ENCODE peak calls at places on chromosomes 4 and X, in four cellular contexts. Z is SK-N-SH, T is hippocampal formation, Y is HAP-1. D is an unnamed sample.

GRCh38 chrX:1462596-1463251 is 10.0 kb upstream of the ASMTL start:
- DNase-seq in Z (no peak), T (no peak), Y (no peak), D (no peak)

GRCh38 chr4:153374471-153374870 is 30.0 kb downstream of the MND1 start:
- DNase-seq in Z (no peak), T (no peak), Y (no peak), D (no peak)

GRCh38 chrX:44874481-44875184 is 1.6 kb downstream of the KDM6A start:
- DNase-seq in Z (peak), T (peak), Y (peak), D (no peak)

GRCh38 chrX:106933538-106933961 is 13.3 kb downstream of the CLDN2 start:
- DNase-seq in Z (peak), T (no peak), Y (no peak), D (no peak)

GRCh38 chr4:59973496-59973895 is 1226.6 kb upstream of the ADGRL3 start:
- DNase-seq in Z (no peak), T (no peak), Y (no peak), D (no peak)

GRCh38 chr4:13627185-13627605 is 330 bp downstream of the BOD1L1 start:
- DNase-seq in Z (no peak), T (no peak), Y (no peak), D (no peak)

GRCh38 chr4:52298444-52298843 is 247.3 kb downstream of the SPATA18 start:
- DNase-seq in Z (no peak), T (no peak), Y (no peak), D (no peak)

GRCh38 chrX:153380691-153381090 is 20.5 kb downstream of the PNMA6E start:
- DNase-seq in Z (no peak), T (no peak), Y (no peak), D (no peak)

GRCh38 chr4:153142700-153143438 is 61.4 kb upstream of the TRIM2 start:
- DNase-seq in Z (peak), T (peak), Y (peak), D (no peak)

GRCh38 chr4:138039010-138039409 is 203.1 kb downstream of the SLC7A11 start:
- DNase-seq in Z (no peak), T (no peak), Y (no peak), D (no peak)

GRCh38 chrX:123274796-123275195 is 90.7 kb downstream of the GRIA3 start:
- DNase-seq in Z (no peak), T (no peak), Y (no peak), D (no peak)

GRCh38 chr4:88823058-88823919 is 125.7 kb upstream of the NAP1L5 start:
- DNase-seq in Z (peak), T (peak), Y (peak), D (peak)

GRCh38 chr4:41418444-41418843 is 119.5 kb upstream of the LIMCH1 start:
- DNase-seq in Z (no peak), T (peak), Y (no peak), D (no peak)

GRCh38 chr4:26321326-26322276 is 787 bp downstream of the RBPJ start:
- DNase-seq in Z (peak), T (no peak), Y (peak), D (no peak)

GRCh38 chr4:140296871-140297570 is 76.4 kb upstream of the SCOC start:
- DNase-seq in Z (no peak), T (no peak), Y (no peak), D (no peak)

GRCh38 chr4:48275247-48275646 is 5.6 kb upstream of the TEC start:
- DNase-seq in Z (no peak), T (no peak), Y (peak), D (no peak)

D was measured in HFF-Myc.